ENCODE peak calls at places on chromosomes 5 and 9, in seven cellular contexts. U is left ventricle myocardium inferior, D is gastrocnemius medialis, E is tibial artery, X is prostate gland, H is ovary, C is transverse colon. O is an unnamed sample. For H3K4me1, the result is how much of the 10 kb centered on the place peaks cover.

GRCh38 chr5:149489605-149490037 is 61.6 kb downstream of the CSNK1A1 start:
- DNase-seq in U (peak), D (no peak), E (no peak), X (peak), H (no peak), C (no peak), O (no peak)

GRCh38 chr9:4550777-4551476 is 60.7 kb downstream of the SLC1A1 start:
- DNase-seq in U (no peak), D (no peak), E (no peak), X (no peak), H (no peak), C (no peak), O (no peak)

GRCh38 chr5:99138911-99139310 is 210.1 kb upstream of the CHD1 start:
- DNase-seq in U (no peak), D (no peak), E (no peak), X (no peak), H (no peak), C (no peak), O (no peak)

GRCh38 chr5:130476325-130476724 is 572.1 kb downstream of the CHSY3 start:
- DNase-seq in U (no peak), D (no peak), E (no peak), X (no peak), H (no peak), C (no peak), O (no peak)

GRCh38 chr5:141843156-141843927 is 34.9 kb downstream of the PCDH1 start:
- DNase-seq in U (no peak), D (no peak), E (no peak), X (no peak), H (no peak), C (no peak), O (no peak)

GRCh38 chr5:122076023-122076422 is 2.0 kb downstream of the LOX start:
- DNase-seq in U (no peak), D (no peak), E (no peak), X (no peak), H (no peak), C (no peak), O (no peak)

GRCh38 chr9:115202960-115203751 is 85.2 kb upstream of the TNC start:
- DNase-seq in U (peak), D (no peak), E (no peak), X (no peak), H (no peak), C (peak), O (no peak)

GRCh38 chr5:2299388-2300220 is 416.9 kb upstream of the IRX4 start:
- DNase-seq in U (no peak), D (no peak), E (no peak), X (no peak), H (no peak), C (no peak), O (no peak)

GRCh38 chr9:86902606-86903460 is 44.5 kb downstream of the GAS1 start:
- DNase-seq in U (no peak), D (no peak), E (no peak), X (no peak), H (peak), C (no peak), O (no peak)

GRCh38 chr5:95747041-95747679 is 16.0 kb downstream of the RHOBTB3 start:
- DNase-seq in U (no peak), D (no peak), E (no peak), X (no peak), H (no peak), C (no peak), O (no peak)

GRCh38 chr5:37810311-37810710 is 29.5 kb downstream of the GDNF start:
- DNase-seq in U (no peak), D (no peak), E (no peak), X (no peak), H (no peak), C (no peak), O (no peak)

GRCh38 chr9:75930766-75931311 is 40.4 kb downstream of the PCSK5 start:
- DNase-seq in U (no peak), D (no peak), E (no peak), X (no peak), H (no peak), C (no peak), O (no peak)

GRCh38 chr5:38673671-38674071 is 117.2 kb upstream of the LIFR start:
- DNase-seq in U (no peak), D (no peak), E (no peak), X (no peak), H (no peak), C (no peak), O (no peak)

GRCh38 chr9:37968228-37968672 is 64.3 kb upstream of the SLC25A51 start:
- DNase-seq in U (no peak), D (no peak), E (no peak), X (no peak), H (no peak), C (peak), O (no peak)

GRCh38 chr5:91206734-91207133 is 176.4 kb downstream of the ARRDC3 start:
- DNase-seq in U (no peak), D (no peak), E (no peak), X (no peak), H (no peak), C (no peak), O (no peak)

GRCh38 chr5:21711854-21712752 is 1141.0 kb downstream of the CDH12 start:
- DNase-seq in U (no peak), D (no peak), E (no peak), X (no peak), H (no peak), C (no peak), O (no peak)

GRCh38 chr5:62326302-62326701 is 20.3 kb downstream of the KIF2A start:
- DNase-seq in U (no peak), D (no peak), E (no peak), X (no peak), H (no peak), C (no peak), O (no peak)

GRCh38 chr9:19631181-19631580 is 157.7 kb downstream of the SLC24A2 start:
- DNase-seq in U (no peak), D (no peak), E (no peak), X (no peak), H (no peak), C (no peak), O (no peak)

GRCh38 chr9:116940614-116941215 is 253.6 kb downstream of the TRIM32 start:
- DNase-seq in U (no peak), D (no peak), E (no peak), X (no peak), H (no peak), C (no peak), O (no peak)

GRCh38 chr5:96256795-96257470 is 176.1 kb downstream of the PCSK1 start:
- DNase-seq in U (no peak), D (peak), E (peak), X (no peak), H (no peak), C (peak), O (no peak)

GRCh38 chr9:133733074-133733408 is 5.1 kb downstream of the SARDH start:
- DNase-seq in U (no peak), D (no peak), E (no peak), X (no peak), H (peak), C (no peak), O (peak)

GRCh38 chr5:107523019-107523680 is 147.6 kb downstream of the EFNA5 start:
- DNase-seq in U (no peak), D (no peak), E (no peak), X (no peak), H (no peak), C (no peak), O (no peak)

GRCh38 chr5:68958428-68958827 is 135.4 kb upstream of the SLC30A5 start:
- DNase-seq in U (no peak), D (no peak), E (no peak), X (no peak), H (no peak), C (no peak), O (no peak)

GRCh38 chr5:68953885-68954617 is 139.8 kb upstream of the SLC30A5 start:
- DNase-seq in U (no peak), D (peak), E (no peak), X (peak), H (no peak), C (no peak), O (no peak)

GRCh38 chr5:68953151-68953884 is 140.5 kb upstream of the SLC30A5 start:
- DNase-seq in U (no peak), D (no peak), E (no peak), X (no peak), H (no peak), C (no peak), O (no peak)

GRCh38 chr5:68957591-68957990 is 136.2 kb upstream of the SLC30A5 start:
- DNase-seq in U (no peak), D (no peak), E (no peak), X (no peak), H (no peak), C (no peak), O (no peak)

GRCh38 chr5:68954618-68954910 is 139.2 kb upstream of the SLC30A5 start:
- DNase-seq in U (no peak), D (no peak), E (no peak), X (no peak), H (no peak), C (no peak), O (no peak)
- H3K27ac ChIP-seq in U (peak), D (no peak), E (no peak), X (peak), H (no peak), C (no peak), O (no peak)

DNA sequence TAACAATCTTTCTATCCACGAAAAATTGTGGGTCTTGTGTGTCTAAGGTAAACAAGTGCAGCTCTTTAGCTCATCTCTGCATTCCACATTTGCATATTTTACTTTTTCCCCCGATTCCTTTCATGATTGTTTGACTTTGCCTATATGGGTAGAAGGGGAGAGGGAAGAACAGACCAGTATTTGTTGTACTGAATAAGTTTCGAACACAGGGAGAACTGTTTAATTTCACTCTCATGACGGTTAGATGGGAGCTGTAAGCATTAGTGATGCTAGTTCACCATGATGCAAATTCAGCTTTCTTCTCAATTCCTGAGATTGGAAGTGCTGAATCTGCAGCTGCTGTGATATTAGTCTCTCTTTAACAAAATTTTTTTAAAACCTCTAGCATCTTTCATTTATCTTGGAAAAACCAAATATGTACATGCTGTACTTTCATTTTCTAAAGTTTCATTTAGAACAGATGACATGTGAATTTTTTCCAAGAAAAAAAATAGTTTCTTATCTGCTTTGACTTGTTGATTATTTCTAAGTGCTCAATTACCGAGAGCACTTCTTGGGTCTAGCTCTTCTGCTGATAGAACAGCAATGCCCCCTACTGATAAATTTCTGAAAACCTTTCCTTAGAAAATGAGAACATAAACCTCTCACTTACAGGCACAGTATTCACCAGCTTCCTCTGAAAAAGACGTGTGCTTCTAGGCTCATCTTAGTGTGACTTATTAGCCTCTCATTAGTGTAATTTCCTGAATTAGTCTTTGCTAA is 149.5 kb downstream of the BAAT start:
- DNase-seq in U (no peak), D (no peak), E (no peak), X (no peak), H (no peak), C (no peak), O (no peak)
- TF ChIP-seq CTCF in U (peak), D (no peak), E (no peak), X (peak), H (no peak), C (peak), O (peak)

DNA sequence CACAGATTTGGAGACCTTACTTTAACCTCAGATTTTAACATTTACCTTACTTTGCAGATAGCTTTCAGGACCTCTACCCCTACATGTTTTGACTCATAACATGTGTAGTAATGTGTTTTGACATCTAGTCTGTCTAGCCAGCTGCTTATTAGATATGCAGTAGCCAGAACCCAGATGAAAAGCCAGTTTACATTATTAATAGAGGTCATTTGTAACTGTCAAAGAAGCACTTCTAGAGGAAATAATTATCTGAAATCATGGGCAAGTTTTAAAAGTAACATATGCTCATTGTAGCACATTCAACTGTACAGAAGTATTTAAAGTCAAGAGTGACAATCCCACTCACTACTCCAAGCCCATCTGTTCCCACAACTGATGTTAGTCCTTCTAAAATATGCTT is 71.9 kb upstream of the NIPAL4 start:
- DNase-seq in U (no peak), D (no peak), E (no peak), X (no peak), H (no peak), C (no peak), O (no peak)
- H3K4me1 ChIP-seq in U (under half), D (under half), E (under half), X (under half), H (under half), C (under half), O (under half)

GRCh38 chr5:150540042-150540441 is 32.1 kb downstream of the NDST1 start:
- DNase-seq in U (no peak), D (no peak), E (no peak), X (no peak), H (no peak), C (no peak), O (no peak)
- H3K27ac ChIP-seq in U (peak), D (no peak), E (peak), X (no peak), H (no peak), C (peak), O (peak)

GRCh38 chr5:139341689-139342422 is at the start of gene PAIP2:
- DNase-seq in U (peak), D (peak), E (peak), X (peak), H (peak), C (peak), O (peak)
- TF ChIP-seq CTCF in U (peak), D (peak), E (peak), X (peak), H (peak), C (peak), O (peak)

O was measured in ascending aorta.